ENCODE peak calls at places on chromosome 20, in four cellular contexts. R, N, L and V are unnamed samples.

GRCh38 chr20:62088258-62089127 is 22.8 kb upstream of the TAF4 start:
- DNase-seq in L (no peak), R (no peak), N (no peak), V (no peak)

GRCh38 chr20:23142162-23143050 is 56.3 kb upstream of the CD93 start:
- DNase-seq in N (no peak), R (no peak), L (no peak), V (no peak)

GRCh38 chr20:3539708-3540107 is 68.9 kb downstream of the ATRN start:
- DNase-seq in N (no peak), L (no peak), R (no peak), V (no peak)

GRCh38 chr20:23273776-23274175 is 76.8 kb upstream of the NXT1 start:
- DNase-seq in N (no peak), L (no peak), R (no peak), V (no peak)

GRCh38 chr20:56582557-56582956 is 46.5 kb upstream of the TFAP2C start:
- DNase-seq in R (no peak), L (no peak), N (no peak), V (no peak)

GRCh38 chr20:53776858-53777257 is 183.2 kb upstream of the ZNF217 start:
- DNase-seq in R (no peak), N (no peak), L (no peak), V (no peak)

GRCh38 chr20:19073584-19074198 is 138.8 kb upstream of the SLC24A3 start:
- DNase-seq in L (no peak), N (no peak), R (no peak), V (no peak)

GRCh38 chr20:4546786-4547185 is 174.9 kb upstream of the PRND start:
- DNase-seq in N (no peak), R (no peak), L (no peak), V (no peak)

GRCh38 chr20:44644384-44645131 is 6.9 kb downstream of the ADA start:
- DNase-seq in R (no peak), L (no peak), N (no peak), V (no peak)

GRCh38 chr20:42565106-42565990 is 624.4 kb downstream of the PTPRT start:
- DNase-seq in N (no peak), L (no peak), R (no peak), V (no peak)

GRCh38 chr20:49846206-49846807 is 33.7 kb downstream of the SLC9A8 start:
- DNase-seq in N (peak; percentile 73), L (no peak), R (no peak), V (no peak)

GRCh38 chr20:13099676-13100075 is 90.9 kb downstream of the SPTLC3 start:
- DNase-seq in R (no peak), L (no peak), N (no peak), V (no peak)

GRCh38 chr20:32585011-32585518 is at the start of gene NOL4L:
- DNase-seq in L (peak; percentile 58), N (no peak), R (no peak), V (no peak)

GRCh38 chr20:52978851-52979250 is 6.7 kb downstream of the TSHZ2 start:
- DNase-seq in N (no peak), R (no peak), L (no peak), V (no peak)

GRCh38 chr20:45037050-45037449 is 63.9 kb downstream of the KCNS1 start:
- DNase-seq in N (no peak), L (no peak), R (no peak), V (no peak)

GRCh38 chr20:47506335-47506734 is 4.6 kb downstream of the NCOA3 start:
- DNase-seq in R (no peak), L (no peak), N (no peak), V (no peak)

GRCh38 chr20:34516874-34517542 is 786 bp downstream of the DYNLRB1 start:
- DNase-seq in N (peak; percentile 50), R (no peak), L (peak; percentile 46), V (no peak)

GRCh38 chr20:57065646-57066045 is 200.8 kb downstream of the BMP7 start:
- DNase-seq in R (no peak), N (no peak), L (no peak), V (no peak)

GRCh38 chr20:44288252-44288651 is 22.8 kb downstream of the FITM2 start:
- DNase-seq in N (peak; percentile 28), L (no peak), R (no peak), V (no peak)

GRCh38 chr20:7496394-7497111 is 443.7 kb downstream of the HAO1 start:
- DNase-seq in N (no peak), L (no peak), R (no peak), V (no peak)

GRCh38 chr20:62977613-62978558 is 25.4 kb downstream of the SLC17A9 start:
- DNase-seq in L (no peak), R (no peak), N (peak; percentile 58), V (peak; percentile 69)

GRCh38 chr20:7736336-7736735 is 203.9 kb downstream of the HAO1 start:
- DNase-seq in N (no peak), L (no peak), R (no peak), V (no peak)

GRCh38 chr20:21322921-21323321 is 19.8 kb downstream of the XRN2 start:
- DNase-seq in L (no peak), R (no peak), N (no peak), V (no peak)